ENCODE peak calls at places on chromosomes 11 and 22, in seven cellular contexts. One of them, this sample, is unnamed.

GRCh38 chr11:132211479-132211878 is 841.1 kb downstream of the NTM start:
- DNase-seq in A549: no peak
- DNase-seq in DND-41: no peak
- DNase-seq in tibial artery: no peak
- DNase-seq in IMR-90: no peak
- DNase-seq in cardiac muscle cell: no peak
- DNase-seq in ovary: no peak
- DNase-seq in this sample: no peak

GRCh38 chr11:45918331-45918941 is 759 bp upstream of the PEX16 start:
- DNase-seq in A549: peak
- DNase-seq in DND-41: peak
- DNase-seq in tibial artery: peak
- DNase-seq in IMR-90: peak
- DNase-seq in cardiac muscle cell: peak
- DNase-seq in ovary: peak
- DNase-seq in this sample: no peak

GRCh38 chr11:64206457-64207246 is at the start of gene FERMT3:
- DNase-seq in A549: no peak
- DNase-seq in DND-41: peak
- DNase-seq in tibial artery: no peak
- DNase-seq in IMR-90: no peak
- DNase-seq in cardiac muscle cell: no peak
- DNase-seq in ovary: no peak
- DNase-seq in this sample: no peak

GRCh38 chr11:102457865-102458264 is 5.3 kb upstream of the TMEM123 start:
- DNase-seq in A549: no peak
- DNase-seq in DND-41: no peak
- DNase-seq in tibial artery: no peak
- DNase-seq in IMR-90: no peak
- DNase-seq in cardiac muscle cell: no peak
- DNase-seq in ovary: no peak
- DNase-seq in this sample: no peak

GRCh38 chr11:9719949-9720646 is 56.2 kb downstream of the SWAP70 start:
- DNase-seq in A549: no peak
- DNase-seq in DND-41: no peak
- DNase-seq in tibial artery: no peak
- DNase-seq in IMR-90: no peak
- DNase-seq in cardiac muscle cell: no peak
- DNase-seq in ovary: no peak
- DNase-seq in this sample: no peak

GRCh38 chr11:776459-777287 is 614 bp downstream of the GATD1 start:
- DNase-seq in A549: no peak
- DNase-seq in DND-41: no peak
- DNase-seq in tibial artery: peak
- DNase-seq in IMR-90: no peak
- DNase-seq in cardiac muscle cell: peak
- DNase-seq in ovary: peak
- DNase-seq in this sample: no peak

GRCh38 chr11:71301046-71301857 is 48.9 kb upstream of the SHANK2 start:
- DNase-seq in A549: no peak
- DNase-seq in DND-41: no peak
- DNase-seq in tibial artery: peak
- DNase-seq in IMR-90: no peak
- DNase-seq in cardiac muscle cell: no peak
- DNase-seq in ovary: peak
- DNase-seq in this sample: no peak

GRCh38 chr22:42328130-42328821 is 57.8 kb upstream of the TCF20 start:
- DNase-seq in A549: no peak
- DNase-seq in DND-41: no peak
- DNase-seq in tibial artery: no peak
- DNase-seq in IMR-90: no peak
- DNase-seq in cardiac muscle cell: no peak
- DNase-seq in ovary: no peak
- DNase-seq in this sample: no peak

GRCh38 chr11:129945377-129945776 is 50.0 kb upstream of the NFRKB start:
- DNase-seq in A549: no peak
- DNase-seq in DND-41: no peak
- DNase-seq in tibial artery: no peak
- DNase-seq in IMR-90: no peak
- DNase-seq in cardiac muscle cell: no peak
- DNase-seq in ovary: no peak
- DNase-seq in this sample: no peak

GRCh38 chr22:42434283-42434682 is 2.1 kb upstream of the NFAM1 start:
- DNase-seq in A549: no peak
- DNase-seq in DND-41: no peak
- DNase-seq in tibial artery: no peak
- DNase-seq in IMR-90: no peak
- DNase-seq in cardiac muscle cell: no peak
- DNase-seq in ovary: no peak
- DNase-seq in this sample: no peak

GRCh38 chr11:126702987-126703386 is 297.6 kb downstream of the KIRREL3 start:
- DNase-seq in A549: no peak
- DNase-seq in DND-41: no peak
- DNase-seq in tibial artery: no peak
- DNase-seq in IMR-90: no peak
- DNase-seq in cardiac muscle cell: peak
- DNase-seq in ovary: no peak
- DNase-seq in this sample: no peak

GRCh38 chr11:70546179-70546940 is 148.0 kb downstream of the CTTN start:
- DNase-seq in A549: no peak
- DNase-seq in DND-41: no peak
- DNase-seq in tibial artery: no peak
- DNase-seq in IMR-90: no peak
- DNase-seq in cardiac muscle cell: no peak
- DNase-seq in ovary: no peak
- DNase-seq in this sample: no peak

GRCh38 chr11:47464479-47464878 is 15.5 kb upstream of the RAPSN start:
- DNase-seq in A549: no peak
- DNase-seq in DND-41: no peak
- DNase-seq in tibial artery: peak
- DNase-seq in IMR-90: peak
- DNase-seq in cardiac muscle cell: no peak
- DNase-seq in ovary: no peak
- DNase-seq in this sample: no peak

GRCh38 chr11:69640260-69640994 is 529 bp upstream of the CCND1 start:
- DNase-seq in A549: peak
- DNase-seq in DND-41: no peak
- DNase-seq in tibial artery: no peak
- DNase-seq in IMR-90: no peak
- DNase-seq in cardiac muscle cell: no peak
- DNase-seq in ovary: no peak
- DNase-seq in this sample: no peak

GRCh38 chr11:379205-380094 is 10.2 kb downstream of the B4GALNT4 start:
- DNase-seq in A549: no peak
- DNase-seq in DND-41: no peak
- DNase-seq in tibial artery: no peak
- DNase-seq in IMR-90: no peak
- DNase-seq in cardiac muscle cell: no peak
- DNase-seq in ovary: no peak
- DNase-seq in this sample: no peak

GRCh38 chr22:32574957-32575893 is 100.6 kb downstream of the FBXO7 start:
- DNase-seq in A549: no peak
- DNase-seq in DND-41: no peak
- DNase-seq in tibial artery: no peak
- DNase-seq in IMR-90: no peak
- DNase-seq in cardiac muscle cell: no peak
- DNase-seq in ovary: no peak
- DNase-seq in this sample: no peak

GRCh38 chr11:67404515-67405195 is 772 bp downstream of the TBC1D10C start:
- DNase-seq in A549: no peak
- DNase-seq in DND-41: peak
- DNase-seq in tibial artery: no peak
- DNase-seq in IMR-90: no peak
- DNase-seq in cardiac muscle cell: no peak
- DNase-seq in ovary: no peak
- DNase-seq in this sample: no peak
- H3K4me3 ChIP-seq in A549: no peak
- H3K4me3 ChIP-seq in DND-41: peak
- H3K4me3 ChIP-seq in tibial artery: no peak
- H3K4me3 ChIP-seq in IMR-90: no peak
- H3K4me3 ChIP-seq in cardiac muscle cell: no peak
- H3K4me3 ChIP-seq in ovary: no peak
- H3K4me3 ChIP-seq in this sample: no peak

GRCh38 chr11:76240666-76241065 is 34.4 kb upstream of the WNT11 start:
- DNase-seq in A549: no peak
- DNase-seq in DND-41: no peak
- DNase-seq in tibial artery: no peak
- DNase-seq in IMR-90: no peak
- DNase-seq in cardiac muscle cell: no peak
- DNase-seq in ovary: no peak
- DNase-seq in this sample: no peak
- H3K4me3 ChIP-seq in A549: no peak
- H3K4me3 ChIP-seq in DND-41: no peak
- H3K4me3 ChIP-seq in tibial artery: no peak
- H3K4me3 ChIP-seq in IMR-90: no peak
- H3K4me3 ChIP-seq in cardiac muscle cell: no peak
- H3K4me3 ChIP-seq in ovary: no peak
- H3K4me3 ChIP-seq in this sample: no peak

GRCh38 chr11:82671451-82671850 is 62.2 kb downstream of the FAM181B start:
- DNase-seq in A549: no peak
- DNase-seq in DND-41: no peak
- DNase-seq in tibial artery: no peak
- DNase-seq in IMR-90: no peak
- DNase-seq in cardiac muscle cell: no peak
- DNase-seq in ovary: no peak
- DNase-seq in this sample: no peak
- H3K4me3 ChIP-seq in A549: no peak
- H3K4me3 ChIP-seq in DND-41: no peak
- H3K4me3 ChIP-seq in tibial artery: no peak
- H3K4me3 ChIP-seq in IMR-90: no peak
- H3K4me3 ChIP-seq in cardiac muscle cell: no peak
- H3K4me3 ChIP-seq in ovary: no peak
- H3K4me3 ChIP-seq in this sample: no peak

GRCh38 chr11:95149659-95150294 is 60.1 kb downstream of the ENDOD1 start:
- DNase-seq in A549: no peak
- DNase-seq in DND-41: no peak
- DNase-seq in tibial artery: no peak
- DNase-seq in IMR-90: no peak
- DNase-seq in cardiac muscle cell: no peak
- DNase-seq in ovary: peak
- DNase-seq in this sample: no peak
- H3K4me3 ChIP-seq in A549: no peak
- H3K4me3 ChIP-seq in DND-41: no peak
- H3K4me3 ChIP-seq in tibial artery: peak
- H3K4me3 ChIP-seq in IMR-90: no peak
- H3K4me3 ChIP-seq in cardiac muscle cell: no peak
- H3K4me3 ChIP-seq in ovary: no peak
- H3K4me3 ChIP-seq in this sample: peak

GRCh38 chr11:92159931-92160330 is 64.7 kb upstream of the FAT3 start:
- DNase-seq in A549: no peak
- DNase-seq in DND-41: no peak
- DNase-seq in tibial artery: no peak
- DNase-seq in IMR-90: no peak
- DNase-seq in cardiac muscle cell: no peak
- DNase-seq in ovary: no peak
- DNase-seq in this sample: no peak
- H3K4me3 ChIP-seq in A549: no peak
- H3K4me3 ChIP-seq in DND-41: no peak
- H3K4me3 ChIP-seq in tibial artery: no peak
- H3K4me3 ChIP-seq in IMR-90: no peak
- H3K4me3 ChIP-seq in cardiac muscle cell: no peak
- H3K4me3 ChIP-seq in ovary: no peak
- H3K4me3 ChIP-seq in this sample: no peak

GRCh38 chr22:40707154-40707553 is 27.9 kb downstream of the MCHR1 start:
- DNase-seq in A549: no peak
- DNase-seq in DND-41: no peak
- DNase-seq in tibial artery: no peak
- DNase-seq in IMR-90: no peak
- DNase-seq in cardiac muscle cell: no peak
- DNase-seq in ovary: no peak
- DNase-seq in this sample: no peak
- H3K4me3 ChIP-seq in A549: no peak
- H3K4me3 ChIP-seq in DND-41: no peak
- H3K4me3 ChIP-seq in tibial artery: no peak
- H3K4me3 ChIP-seq in IMR-90: no peak
- H3K4me3 ChIP-seq in cardiac muscle cell: no peak
- H3K4me3 ChIP-seq in ovary: no peak
- H3K4me3 ChIP-seq in this sample: no peak

GRCh38 chr22:27475548-27475897 is 326.0 kb downstream of the MN1 start:
- DNase-seq in A549: no peak
- DNase-seq in DND-41: no peak
- DNase-seq in tibial artery: no peak
- DNase-seq in IMR-90: no peak
- DNase-seq in cardiac muscle cell: no peak
- DNase-seq in ovary: no peak
- DNase-seq in this sample: no peak

GRCh38 chr22:27474711-27475547 is 326.6 kb downstream of the MN1 start:
- DNase-seq in A549: peak
- DNase-seq in DND-41: no peak
- DNase-seq in tibial artery: no peak
- DNase-seq in IMR-90: peak
- DNase-seq in cardiac muscle cell: no peak
- DNase-seq in ovary: peak
- DNase-seq in this sample: no peak

GRCh38 chr22:27477171-27477570 is 324.4 kb downstream of the MN1 start:
- DNase-seq in A549: no peak
- DNase-seq in DND-41: no peak
- DNase-seq in tibial artery: no peak
- DNase-seq in IMR-90: no peak
- DNase-seq in cardiac muscle cell: no peak
- DNase-seq in ovary: no peak
- DNase-seq in this sample: no peak

GRCh38 chr22:27476729-27477128 is 324.8 kb downstream of the MN1 start:
- DNase-seq in A549: peak
- DNase-seq in DND-41: no peak
- DNase-seq in tibial artery: no peak
- DNase-seq in IMR-90: peak
- DNase-seq in cardiac muscle cell: peak
- DNase-seq in ovary: no peak
- DNase-seq in this sample: no peak

GRCh38 chr22:27476318-27476717 is 325.2 kb downstream of the MN1 start:
- DNase-seq in A549: no peak
- DNase-seq in DND-41: no peak
- DNase-seq in tibial artery: no peak
- DNase-seq in IMR-90: no peak
- DNase-seq in cardiac muscle cell: no peak
- DNase-seq in ovary: no peak
- DNase-seq in this sample: no peak
- H3K4me3 ChIP-seq in A549: no peak
- H3K4me3 ChIP-seq in DND-41: no peak
- H3K4me3 ChIP-seq in tibial artery: no peak
- H3K4me3 ChIP-seq in IMR-90: no peak
- H3K4me3 ChIP-seq in cardiac muscle cell: no peak
- H3K4me3 ChIP-seq in ovary: no peak
- H3K4me3 ChIP-seq in this sample: no peak

GRCh38 chr11:34395916-34396555 is 38.2 kb upstream of the ABTB2 start:
- DNase-seq in A549: peak
- DNase-seq in DND-41: no peak
- DNase-seq in tibial artery: no peak
- DNase-seq in IMR-90: peak
- DNase-seq in cardiac muscle cell: no peak
- DNase-seq in ovary: no peak
- DNase-seq in this sample: no peak
- H3K4me3 ChIP-seq in A549: no peak
- H3K4me3 ChIP-seq in DND-41: no peak
- H3K4me3 ChIP-seq in tibial artery: no peak
- H3K4me3 ChIP-seq in IMR-90: no peak
- H3K4me3 ChIP-seq in cardiac muscle cell: no peak
- H3K4me3 ChIP-seq in ovary: no peak
- H3K4me3 ChIP-seq in this sample: no peak

This sample was measured in iPS DF 6.9.